ENCODE peak calls at places on chromosome 6, in four cellular contexts. K is fibroblast of mammary gland, S is RWPE1, V is GM10248. J is an unnamed sample.

GRCh38 chr6:148295261-148295887 is 47.3 kb upstream of the SASH1 start:
- DNase-seq in K (no peak), V (no peak), S (no peak), J (no peak)

GRCh38 chr6:112690497-112691202 is 343.5 kb downstream of the RFPL4B start:
- DNase-seq in K (peak), V (no peak), S (no peak), J (no peak)

GRCh38 chr6:34658605-34659218 is 37.9 kb downstream of the ILRUN start:
- DNase-seq in K (no peak), V (no peak), S (no peak), J (no peak)

GRCh38 chr6:153312633-153313032 is 181.6 kb upstream of the RGS17 start:
- DNase-seq in S (peak), V (peak), K (peak), J (peak)

GRCh38 chr6:43911625-43912577 is 141.9 kb downstream of the VEGFA start:
- DNase-seq in S (no peak), V (no peak), K (no peak), J (no peak)

GRCh38 chr6:158042245-158042798 is 60.7 kb downstream of the SYNJ2 start:
- DNase-seq in V (no peak), S (peak), K (peak), J (no peak)

GRCh38 chr6:142279350-142280180 is 22.2 kb upstream of the ADGRG6 start:
- DNase-seq in V (no peak), S (peak), K (peak), J (no peak)

GRCh38 chr6:35152067-35152707 is 11.0 kb upstream of the TCP11 start:
- DNase-seq in S (no peak), V (no peak), K (no peak), J (no peak)

GRCh38 chr6:88561974-88562736 is 396.0 kb upstream of the CNR1 start:
- DNase-seq in V (no peak), K (no peak), S (no peak), J (no peak)

GRCh38 chr6:63353282-63353630 is 33.5 kb upstream of the LGSN start:
- DNase-seq in K (no peak), S (no peak), V (no peak), J (no peak)

GRCh38 chr6:165184192-165184979 is 125.0 kb downstream of the C6orf118 start:
- DNase-seq in K (peak), V (no peak), S (no peak), J (no peak)

GRCh38 chr6:44660561-44661220 is 273.2 kb downstream of the CDC5L start:
- DNase-seq in V (no peak), S (no peak), K (peak), J (no peak)

GRCh38 chr6:6596529-6596928 is 8.0 kb downstream of the LY86 start:
- DNase-seq in K (no peak), V (no peak), S (no peak), J (no peak)

GRCh38 chr6:111550195-111550594 is 55.5 kb downstream of the TRAF3IP2 start:
- DNase-seq in V (no peak), S (no peak), K (no peak), J (no peak)

GRCh38 chr6:30767158-30767943 is 23.0 kb upstream of the IER3 start:
- DNase-seq in S (no peak), V (peak), K (no peak), J (no peak)

GRCh38 chr6:56021943-56022342 is 146.6 kb upstream of the BMP5 start:
- DNase-seq in V (no peak), K (no peak), S (no peak), J (no peak)

GRCh38 chr6:89952696-89953095 is 58.4 kb downstream of the GJA10 start:
- DNase-seq in K (peak), S (peak), V (no peak), J (no peak)

GRCh38 chr6:126039284-126039683 is 52.9 kb downstream of the TRMT11 start:
- DNase-seq in S (peak), K (peak), V (no peak), J (no peak)

GRCh38 chr6:70164556-70164955 is 138.3 kb downstream of the COL9A1 start:
- DNase-seq in V (no peak), S (no peak), K (no peak), J (no peak)

GRCh38 chr6:56091159-56091869 is 156.1 kb downstream of the COL21A1 start:
- DNase-seq in S (peak), V (no peak), K (peak), J (no peak)

GRCh38 chr6:125899726-125900182 is 56.8 kb upstream of the HINT3 start:
- DNase-seq in V (no peak), S (no peak), K (no peak), J (no peak)